ENCODE peak calls at places on chromosome 22, in four cellular contexts. R is smooth muscle cell of the brain vasculature, P is activated gamma-delta T cell treated with Interleukin-2 at 50 U/mL for 16 hours, S is type B pancreatic cell. K is an unnamed sample.

GRCh38 chr22:19663286-19663815 is 51.0 kb upstream of the SEPTIN5 start:
- DNase-seq in R (peak), P (no peak), S (peak), K (no peak)

GRCh38 chr22:23837911-23838685 is 708 bp downstream of the DERL3 start:
- DNase-seq in R (no peak), P (no peak), S (no peak), K (no peak)

GRCh38 chr22:45742866-45743450 is 71.3 kb downstream of the ATXN10 start:
- DNase-seq in R (peak), P (no peak), S (no peak), K (no peak)

GRCh38 chr22:32475428-32476010 is 908 bp downstream of the FBXO7 start:
- DNase-seq in R (no peak), P (peak), S (no peak), K (no peak)

GRCh38 chr22:33568934-33569496 is 351.3 kb downstream of the LARGE1 start:
- DNase-seq in R (no peak), P (no peak), S (no peak), K (no peak)

GRCh38 chr22:48891688-48892380 is 935.8 kb downstream of the BRD1 start:
- DNase-seq in R (no peak), P (no peak), S (no peak), K (no peak)

GRCh38 chr22:39713799-39714290 is 143.3 kb downstream of the CACNA1I start:
- DNase-seq in R (no peak), P (no peak), S (no peak), K (no peak)

GRCh38 chr22:50119768-50120251 is 30.0 kb downstream of the MOV10L1 start:
- DNase-seq in R (peak), P (no peak), S (no peak), K (no peak)